ENCODE peak calls at places on chromosome 13, in ten cellular contexts. A, G, B, W, M, R, E, X, Z and U are unnamed samples.

GRCh38 chr13:44768775-44769578 is 192.8 kb upstream of the TSC22D1 start:
- DNase-seq in A (peak), G (no peak), B (no peak), W (peak), M (no peak), R (no peak), E (no peak), X (no peak), Z (no peak), U (no peak)

GRCh38 chr13:71922191-71922590 is 55.2 kb upstream of the DACH1 start:
- DNase-seq in A (no peak), G (no peak), B (no peak), W (no peak), M (no peak), R (no peak), E (no peak), X (no peak), Z (no peak), U (no peak)

GRCh38 chr13:53921473-53921872 is 892.9 kb downstream of the OLFM4 start:
- DNase-seq in A (no peak), G (no peak), B (no peak), W (no peak), M (no peak), R (no peak), E (no peak), X (no peak), Z (no peak), U (no peak)

GRCh38 chr13:107351305-107351704 is 783.4 kb upstream of the ARGLU1 start:
- DNase-seq in A (peak), G (no peak), B (no peak), W (no peak), M (no peak), R (no peak), E (no peak), X (peak), Z (no peak), U (peak)

GRCh38 chr13:90839061-90839460 is 508.4 kb upstream of the MIR17HG start:
- DNase-seq in A (no peak), G (no peak), B (no peak), W (no peak), M (no peak), R (no peak), E (no peak), X (no peak), Z (no peak), U (no peak)

GRCh38 chr13:90686438-90686837 is 661.0 kb upstream of the MIR17HG start:
- DNase-seq in A (peak), G (no peak), B (no peak), W (no peak), M (no peak), R (no peak), E (no peak), X (no peak), Z (no peak), U (no peak)

GRCh38 chr13:74919914-74920313 is 562.1 kb downstream of the TBC1D4 start:
- DNase-seq in A (no peak), G (no peak), B (no peak), W (no peak), M (no peak), R (no peak), E (no peak), X (no peak), Z (no peak), U (no peak)

GRCh38 chr13:36493046-36493445 is 60.8 kb downstream of the CCNA1 start:
- DNase-seq in A (no peak), G (no peak), B (no peak), W (no peak), M (no peak), R (no peak), E (no peak), X (no peak), Z (no peak), U (no peak)

GRCh38 chr13:41645313-41645712 is 188.0 kb downstream of the RGCC start:
- DNase-seq in A (peak), G (no peak), B (no peak), W (no peak), M (peak), R (no peak), E (peak), X (no peak), Z (no peak), U (no peak)

GRCh38 chr13:96011291-96011875 is 41.8 kb downstream of the UGGT2 start:
- DNase-seq in A (peak), G (no peak), B (no peak), W (no peak), M (peak), R (no peak), E (no peak), X (no peak), Z (no peak), U (no peak)

GRCh38 chr13:71316964-71317363 is 550.0 kb downstream of the DACH1 start:
- DNase-seq in A (no peak), G (no peak), B (no peak), W (no peak), M (no peak), R (no peak), E (no peak), X (no peak), Z (no peak), U (no peak)

GRCh38 chr13:88979465-88980180 is 1308.5 kb downstream of the SLITRK5 start:
- DNase-seq in A (no peak), G (no peak), B (no peak), W (no peak), M (no peak), R (no peak), E (no peak), X (peak), Z (no peak), U (no peak)

GRCh38 chr13:34863360-34864135 is 78.5 kb upstream of the NBEA start:
- DNase-seq in A (peak), G (no peak), B (no peak), W (peak), M (peak), R (no peak), E (no peak), X (no peak), Z (no peak), U (no peak)

GRCh38 chr13:36108342-36108741 is 22.8 kb downstream of the DCLK1 start:
- DNase-seq in A (no peak), G (no peak), B (no peak), W (no peak), M (no peak), R (no peak), E (no peak), X (no peak), Z (no peak), U (no peak)

GRCh38 chr13:30147380-30147779 is 160.0 kb downstream of the KATNAL1 start:
- DNase-seq in A (no peak), G (no peak), B (no peak), W (no peak), M (no peak), R (no peak), E (no peak), X (no peak), Z (no peak), U (no peak)

GRCh38 chr13:106597190-106597589 is 29.3 kb upstream of the ARGLU1 start:
- DNase-seq in A (no peak), G (no peak), B (no peak), W (no peak), M (no peak), R (no peak), E (peak), X (no peak), Z (peak), U (no peak)

GRCh38 chr13:22915442-22916082 is 265.2 kb upstream of the SGCG start:
- DNase-seq in A (peak), G (peak), B (peak), W (peak), M (no peak), R (peak), E (peak), X (peak), Z (peak), U (peak)
- TF ChIP-seq CTCF in A (no peak), G (peak), B (no peak), W (no peak), M (no peak), R (peak), E (no peak), X (no peak), Z (no peak), U (peak)

GRCh38 chr13:113955691-113956090 is 18.2 kb downstream of the C13orf46 start:
- DNase-seq in A (no peak), G (no peak), B (no peak), W (no peak), M (no peak), R (no peak), E (no peak), X (no peak), Z (no peak), U (no peak)

GRCh38 chr13:113952983-113953520 is 20.8 kb downstream of the C13orf46 start:
- DNase-seq in A (no peak), G (no peak), B (no peak), W (no peak), M (no peak), R (no peak), E (no peak), X (no peak), Z (no peak), U (no peak)

GRCh38 chr13:113955235-113955634 is 18.6 kb downstream of the C13orf46 start:
- DNase-seq in A (no peak), G (no peak), B (no peak), W (no peak), M (no peak), R (no peak), E (no peak), X (no peak), Z (no peak), U (no peak)

GRCh38 chr13:113953561-113953960 is 20.3 kb downstream of the C13orf46 start:
- DNase-seq in A (no peak), G (no peak), B (no peak), W (no peak), M (no peak), R (no peak), E (no peak), X (no peak), Z (peak), U (no peak)

DNA sequence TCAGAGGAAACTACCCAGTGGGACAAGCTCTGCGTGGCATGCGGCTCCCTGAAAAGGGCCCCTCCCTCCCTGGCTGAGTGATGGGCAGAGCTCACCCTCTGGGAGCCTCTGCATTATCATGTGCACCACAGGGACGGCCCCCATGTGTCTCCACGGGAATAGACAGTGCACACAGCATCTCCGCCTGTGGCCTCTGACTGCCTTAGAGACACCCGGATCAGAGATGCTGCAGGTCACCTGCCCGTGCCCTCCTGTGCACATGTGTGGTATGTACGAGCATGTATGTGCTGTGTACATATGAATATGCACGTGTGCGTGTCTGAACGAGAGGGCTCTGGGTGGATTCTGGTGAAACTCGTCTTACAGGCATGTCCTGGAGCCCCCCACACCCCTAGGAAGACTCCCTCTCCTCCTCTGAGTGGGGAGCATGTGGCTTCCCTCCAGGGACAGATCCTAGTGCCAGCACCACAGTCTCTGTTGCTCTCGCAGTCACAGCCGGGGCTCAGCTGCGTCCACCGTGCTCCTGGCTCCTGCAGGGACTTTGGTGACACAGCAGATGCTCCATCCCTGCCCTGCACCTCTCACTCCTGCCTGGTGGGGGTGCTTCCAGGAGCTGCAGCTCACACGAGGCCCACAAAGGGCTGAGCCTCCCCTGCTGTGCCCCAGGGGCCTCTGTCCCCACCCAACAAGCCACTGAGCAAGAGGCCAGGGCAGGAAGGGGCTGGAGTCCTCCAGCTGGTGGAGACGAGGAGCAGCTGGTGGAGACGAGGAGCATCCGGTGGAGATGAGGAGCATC is 19.6 kb downstream of the C13orf46 start:
- DNase-seq in A (no peak), G (no peak), B (no peak), W (no peak), M (no peak), R (no peak), E (no peak), X (no peak), Z (peak), U (no peak)
- TF ChIP-seq CTCF in A (no peak), G (no peak), B (no peak), W (no peak), M (no peak), R (no peak), E (no peak), X (no peak), Z (no peak), U (no peak)

GRCh38 chr13:111939285-111940278 is 127.4 kb upstream of the SOX1 start:
- DNase-seq in A (no peak), G (no peak), B (peak), W (no peak), M (no peak), R (no peak), E (no peak), X (no peak), Z (no peak), U (peak)

GRCh38 chr13:111938743-111939142 is 128.2 kb upstream of the SOX1 start:
- DNase-seq in A (no peak), G (no peak), B (no peak), W (no peak), M (no peak), R (no peak), E (no peak), X (no peak), Z (no peak), U (peak)

GRCh38 chr13:111940892-111941291 is 126.1 kb upstream of the SOX1 start:
- DNase-seq in A (no peak), G (no peak), B (no peak), W (no peak), M (no peak), R (no peak), E (no peak), X (no peak), Z (no peak), U (peak)

GRCh38 chr13:111936267-111936925 is 130.6 kb upstream of the SOX1 start:
- DNase-seq in A (no peak), G (no peak), B (peak), W (no peak), M (no peak), R (no peak), E (no peak), X (no peak), Z (no peak), U (peak)

DNA sequence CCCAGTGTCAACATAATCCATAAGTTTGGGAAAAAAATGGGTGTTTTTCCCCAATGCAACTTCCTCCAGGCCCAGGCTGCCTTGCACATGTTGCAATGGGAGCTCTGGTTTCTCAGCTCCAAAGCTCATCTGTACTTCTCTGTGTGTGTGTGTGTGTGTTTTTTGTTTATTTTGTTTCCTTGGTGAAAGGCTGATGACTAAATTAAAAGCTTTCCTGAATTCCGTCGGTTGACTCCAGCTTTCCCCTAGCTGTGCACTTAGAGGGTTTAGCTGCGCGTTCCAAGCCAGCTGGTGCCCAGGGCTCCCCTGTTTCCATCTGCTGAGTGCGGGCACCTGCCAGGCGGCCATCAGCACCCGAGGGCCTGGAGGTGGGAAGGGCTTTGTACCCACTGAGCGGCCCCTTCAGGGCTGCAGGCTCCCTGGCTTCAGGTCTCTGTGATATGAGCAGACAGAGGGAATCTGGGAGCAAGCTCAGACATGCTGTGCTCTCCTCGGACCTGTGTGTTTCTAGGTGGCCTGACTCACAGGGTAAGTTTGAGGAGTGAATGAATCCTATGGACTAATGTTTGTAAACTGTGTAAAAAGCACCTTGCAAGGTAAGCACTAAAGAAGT is 129.1 kb upstream of the SOX1 start:
- DNase-seq in A (no peak), G (no peak), B (peak), W (no peak), M (no peak), R (no peak), E (no peak), X (no peak), Z (no peak), U (peak)
- TF ChIP-seq CTCF in A (no peak), G (no peak), B (no peak), W (no peak), M (no peak), R (no peak), E (no peak), X (no peak), Z (no peak), U (no peak)

DNA sequence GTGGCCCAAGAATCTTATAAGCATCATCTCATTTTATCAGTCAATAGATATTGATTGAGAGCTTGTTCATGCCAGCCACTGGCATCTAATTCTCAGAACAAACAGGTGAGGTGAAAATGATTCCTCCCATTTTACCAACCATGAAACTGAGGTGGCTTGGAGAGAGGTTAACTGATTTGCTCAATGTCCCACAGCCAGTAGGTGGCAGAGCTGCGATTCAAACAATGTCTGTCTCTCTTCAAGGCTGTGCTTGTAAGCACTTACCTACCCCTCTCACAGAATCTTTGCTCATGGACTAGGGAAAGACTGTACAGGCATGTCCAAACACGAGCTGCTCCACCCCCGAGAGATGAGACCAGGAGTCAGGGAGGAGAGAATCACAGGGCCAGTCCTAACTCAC is 21.5 kb upstream of the GSX1 start:
- DNase-seq in A (peak), G (no peak), B (no peak), W (peak), M (no peak), R (peak), E (no peak), X (peak), Z (no peak), U (peak)
- TF ChIP-seq CTCF in A (peak), G (peak), B (no peak), W (peak), M (peak), R (no peak), E (no peak), X (peak), Z (peak), U (peak)

DNA sequence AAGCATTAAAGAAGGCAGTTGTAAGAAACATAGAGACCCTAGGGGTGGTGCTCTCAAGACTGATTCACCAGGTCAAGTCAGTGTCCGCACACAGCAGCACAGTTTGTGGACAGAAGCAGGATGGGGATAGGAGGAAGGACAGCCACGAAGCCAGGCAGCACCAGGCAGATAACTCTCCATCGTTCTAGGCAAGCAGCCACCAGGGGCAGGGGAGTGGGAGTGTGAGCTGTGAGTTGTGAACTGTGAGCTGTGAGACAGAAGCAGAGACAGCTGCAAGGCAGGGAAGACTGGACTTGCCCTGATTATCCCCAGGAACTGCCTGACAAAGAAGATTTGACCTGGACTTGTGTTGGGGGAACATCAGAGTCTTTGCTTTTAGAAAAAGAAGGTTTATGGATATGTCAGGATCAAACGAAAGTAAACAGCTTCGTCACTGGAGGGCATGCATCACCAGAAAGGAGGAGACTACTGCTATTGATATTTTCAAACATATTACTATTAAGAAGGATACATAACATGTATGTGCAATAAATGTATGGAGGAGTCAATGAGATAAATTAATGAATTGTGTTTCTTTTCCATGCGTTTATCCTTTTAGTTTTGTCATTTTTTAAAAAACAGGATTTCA is 286.1 kb downstream of the IRS2 start:
- DNase-seq in A (peak), G (no peak), B (no peak), W (no peak), M (no peak), R (peak), E (no peak), X (peak), Z (no peak), U (peak)
- TF ChIP-seq CTCF in A (peak), G (no peak), B (no peak), W (no peak), M (no peak), R (no peak), E (no peak), X (peak), Z (no peak), U (peak)

DNA sequence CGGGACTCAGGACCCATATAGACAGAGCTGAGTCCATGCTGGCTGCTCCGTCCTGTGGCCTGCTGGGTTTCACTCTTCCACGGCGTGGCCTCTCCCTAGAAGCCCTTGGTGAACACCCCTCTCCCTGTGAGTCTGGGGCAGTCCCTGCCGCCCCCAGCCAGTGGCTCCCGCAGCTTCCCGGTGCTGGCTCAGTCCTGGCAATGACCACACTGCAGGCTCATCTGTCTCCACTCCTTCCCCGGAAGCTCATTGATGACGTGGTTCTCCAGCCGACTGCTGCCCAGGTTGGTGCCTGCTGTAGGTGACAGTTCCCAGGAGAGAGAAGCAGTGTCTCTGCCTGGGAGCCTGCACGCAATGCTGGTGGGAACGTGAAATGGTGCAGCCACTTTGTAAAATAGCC is 2.0 kb upstream of the TEX29 start:
- DNase-seq in A (peak), G (no peak), B (no peak), W (no peak), M (no peak), R (no peak), E (no peak), X (no peak), Z (no peak), U (no peak)
- TF ChIP-seq CTCF in A (no peak), G (no peak), B (no peak), W (no peak), M (no peak), R (no peak), E (no peak), X (no peak), Z (no peak), U (no peak)

GRCh38 chr13:93951153-93951552 is 528.3 kb downstream of the DCT start:
- DNase-seq in A (peak), G (no peak), B (no peak), W (no peak), M (no peak), R (no peak), E (no peak), X (peak), Z (no peak), U (no peak)
- TF ChIP-seq CTCF in A (peak), G (no peak), B (no peak), W (no peak), M (peak), R (no peak), E (no peak), X (peak), Z (peak), U (no peak)

GRCh38 chr13:27918041-27918917 is 1.5 kb upstream of the PDX1 start:
- DNase-seq in A (no peak), G (peak), B (no peak), W (no peak), M (no peak), R (no peak), E (no peak), X (peak), Z (no peak), U (peak)
- TF ChIP-seq CTCF in A (no peak), G (no peak), B (no peak), W (no peak), M (no peak), R (no peak), E (no peak), X (no peak), Z (no peak), U (no peak)

DNA sequence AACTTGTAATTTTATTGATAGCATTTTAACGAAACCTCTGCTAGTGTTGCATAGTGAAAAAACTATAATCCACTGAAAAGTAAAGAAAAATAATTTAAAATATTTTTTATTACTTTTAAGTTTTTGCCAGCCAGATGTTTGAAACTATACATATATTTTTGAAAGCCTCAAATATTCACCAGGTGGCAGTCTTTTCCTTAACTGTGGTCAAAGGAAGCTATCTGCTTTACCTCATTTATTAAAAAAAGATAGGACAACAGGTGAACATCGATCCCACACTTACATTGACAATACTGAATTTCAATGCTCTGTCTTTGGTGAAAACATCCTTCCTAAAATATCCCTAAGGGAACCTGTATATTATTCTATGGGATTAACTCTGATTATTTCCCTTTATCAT is 100.5 kb downstream of the TRPC4 start:
- DNase-seq in A (no peak), G (no peak), B (no peak), W (no peak), M (no peak), R (no peak), E (no peak), X (peak), Z (no peak), U (no peak)
- TF ChIP-seq CTCF in A (no peak), G (peak), B (no peak), W (no peak), M (peak), R (no peak), E (no peak), X (peak), Z (peak), U (peak)